ENCODE peak calls at places on chromosomes 5 and 9, in four cellular contexts. W is heart left ventricle, D is fibroblast of lung, K is lower leg skin. Z is an unnamed sample.
A peak's percentile ranks its signal among the peaks of the same experiment; 100 is the strongest.

GRCh38 chr9:136220017-136220729 is 15.2 kb upstream of the LHX3 start:
- DNase-seq in D (peak; percentile 68), K (no peak), W (no peak), Z (no peak)

GRCh38 chr9:33381231-33381791 is 21.1 kb downstream of the AQP7 start:
- DNase-seq in K (no peak), W (no peak), D (no peak), Z (no peak)

GRCh38 chr5:131170540-131171275 is at the start of gene LYRM7:
- DNase-seq in D (peak; percentile 99), K (peak; percentile 99), W (peak; percentile 98), Z (peak; percentile 95)

GRCh38 chr5:56480305-56481146 is 247.4 kb upstream of the ANKRD55 start:
- DNase-seq in K (peak; percentile 47), W (peak; percentile 84), D (peak; percentile 75), Z (no peak)

GRCh38 chr5:15538516-15538915 is 38.5 kb downstream of the FBXL7 start:
- DNase-seq in K (no peak), W (no peak), D (no peak), Z (no peak)

GRCh38 chr9:88833946-88834345 is 157.3 kb upstream of the S1PR3 start:
- DNase-seq in W (no peak), D (no peak), K (no peak), Z (no peak)

GRCh38 chr5:134252671-134253070 is 26.8 kb upstream of the PPP2CA start:
- DNase-seq in K (no peak), D (peak; percentile 92), W (peak; percentile 47), Z (no peak)

GRCh38 chr5:179550511-179551342 is at the start of gene RUFY1:
- DNase-seq in K (peak; percentile 74), W (peak; percentile 84), D (peak; percentile 76), Z (peak; percentile 85)

GRCh38 chr9:88645869-88646204 is 110.9 kb downstream of the NXNL2 start:
- DNase-seq in W (no peak), K (no peak), D (peak; percentile 11), Z (no peak)

GRCh38 chr9:96442491-96442890 is 7.5 kb upstream of the HABP4 start:
- DNase-seq in K (no peak), W (no peak), D (no peak), Z (no peak)

GRCh38 chr9:108606408-108606807 is 249.4 kb downstream of the ACTL7B start:
- DNase-seq in D (peak; percentile 10), K (no peak), W (no peak), Z (no peak)

GRCh38 chr5:72106922-72107873 is at the start of gene MAP1B:
- DNase-seq in K (peak; percentile 51), W (peak; percentile 81), D (peak; percentile 82), Z (peak; percentile 83)

GRCh38 chr9:121718063-121718462 is 66.6 kb downstream of the DAB2IP start:
- DNase-seq in K (no peak), D (peak; percentile 74), W (peak; percentile 68), Z (no peak)

GRCh38 chr9:133703571-133704399 is 34.4 kb downstream of the SARDH start:
- DNase-seq in W (no peak), K (no peak), D (no peak), Z (no peak)

GRCh38 chr9:34338664-34339063 is 9.3 kb downstream of the NUDT2 start:
- DNase-seq in D (no peak), K (no peak), W (peak; percentile 33), Z (no peak)

GRCh38 chr5:39387293-39387692 is 23.0 kb upstream of the C9 start:
- DNase-seq in D (no peak), W (no peak), K (no peak), Z (no peak)

GRCh38 chr9:104028827-104029226 is 65.3 kb upstream of the SMC2 start:
- DNase-seq in W (no peak), D (no peak), K (no peak), Z (no peak)

GRCh38 chr5:136802382-136802781 is 437.0 kb upstream of the TRPC7 start:
- DNase-seq in D (peak; percentile 39), K (no peak), W (no peak), Z (no peak)

GRCh38 chr9:91419222-91420191 is 4.1 kb downstream of the NFIL3 start:
- DNase-seq in W (peak; percentile 80), D (peak; percentile 94), K (peak; percentile 84), Z (no peak)

GRCh38 chr5:28580616-28581015 is 1542.2 kb upstream of the CDH9 start:
- DNase-seq in K (no peak), D (peak; percentile 82), W (no peak), Z (no peak)

GRCh38 chr5:89418821-89419085 is 535.8 kb upstream of the MEF2C start:
- DNase-seq in W (no peak), D (no peak), K (no peak), Z (no peak)

GRCh38 chr5:149205625-149206523 is 64.6 kb downstream of the ABLIM3 start:
- DNase-seq in D (peak; percentile 89), K (no peak), W (peak; percentile 69), Z (peak; percentile 72)

GRCh38 chr9:6068983-6069382 is 53.6 kb upstream of the RANBP6 start:
- DNase-seq in W (no peak), K (no peak), D (no peak), Z (no peak)

GRCh38 chr5:15598294-15598902 is 98.4 kb downstream of the FBXL7 start:
- DNase-seq in W (no peak), D (no peak), K (no peak), Z (no peak)

GRCh38 chr9:132791699-132792240 is 86.3 kb downstream of the AK8 start:
- DNase-seq in K (no peak), W (no peak), D (no peak), Z (peak; percentile 28)

GRCh38 chr9:98318834-98319478 is 63.5 kb upstream of the TBC1D2 start:
- DNase-seq in K (no peak), D (peak; percentile 65), W (no peak), Z (no peak)